ENCODE peak calls at places on chromosomes 5 and 9, in seven cellular contexts. U, K, R, P, S, Y and E are unnamed samples.

GRCh38 chr9:78312125-78312524 is 15.2 kb downstream of the PSAT1 start:
- DNase-seq in U (no peak), K (no peak), R (no peak), P (no peak), S (no peak), Y (no peak), E (no peak)

GRCh38 chr5:166505086-166505485 is 1786.4 kb upstream of the WWC1 start:
- DNase-seq in U (no peak), K (no peak), R (no peak), P (no peak), S (no peak), Y (no peak), E (no peak)

GRCh38 chr9:36110434-36110833 is 26.1 kb upstream of the GLIPR2 start:
- DNase-seq in U (no peak), K (no peak), R (no peak), P (no peak), S (no peak), Y (no peak), E (no peak)

GRCh38 chr9:137162505-137163100 is 7.2 kb downstream of the LRRC26 start:
- DNase-seq in U (no peak), K (no peak), R (no peak), P (no peak), S (no peak), Y (no peak), E (no peak)

GRCh38 chr9:128361296-128361980 is 9.7 kb upstream of the URM1 start:
- DNase-seq in U (no peak), K (no peak), R (no peak), P (no peak), S (no peak), Y (no peak), E (no peak)

GRCh38 chr5:140322751-140323731 is 20.1 kb upstream of the PFDN1 start:
- DNase-seq in U (no peak), K (no peak), R (no peak), P (no peak), S (peak), Y (no peak), E (no peak)

GRCh38 chr9:34256104-34256503 is 73.0 kb downstream of the KIF24 start:
- DNase-seq in U (no peak), K (no peak), R (no peak), P (peak), S (no peak), Y (no peak), E (peak)

GRCh38 chr5:95841914-95842812 is 19.6 kb upstream of the GLRX start:
- DNase-seq in U (no peak), K (no peak), R (no peak), P (no peak), S (no peak), Y (no peak), E (no peak)

GRCh38 chr5:132431682-132432081 is 58.9 kb downstream of the IRF1 start:
- DNase-seq in U (no peak), K (no peak), R (no peak), P (no peak), S (no peak), Y (no peak), E (no peak)

GRCh38 chr9:99026956-99027298 is 78.0 kb upstream of the TGFBR1 start:
- DNase-seq in U (no peak), K (no peak), R (no peak), P (no peak), S (no peak), Y (no peak), E (no peak)

GRCh38 chr5:169063269-169063919 is 237.5 kb downstream of the SLIT3 start:
- DNase-seq in U (no peak), K (no peak), R (no peak), P (no peak), S (no peak), Y (no peak), E (no peak)

GRCh38 chr9:5582835-5583195 is 46.1 kb upstream of the RIC1 start:
- DNase-seq in U (peak), K (no peak), R (no peak), P (no peak), S (no peak), Y (no peak), E (no peak)

GRCh38 chr5:57054671-57055070 is 102.7 kb upstream of the MIER3 start:
- DNase-seq in U (no peak), K (no peak), R (no peak), P (no peak), S (no peak), Y (no peak), E (no peak)

GRCh38 chr5:180327166-180327565 is 26.0 kb downstream of the GFPT2 start:
- DNase-seq in U (peak), K (no peak), R (no peak), P (no peak), S (no peak), Y (no peak), E (no peak)

GRCh38 chr9:97900103-97900737 is 22.1 kb downstream of the TRMO start:
- DNase-seq in U (no peak), K (no peak), R (no peak), P (no peak), S (no peak), Y (no peak), E (no peak)

GRCh38 chr5:97044057-97044456 is 98.4 kb downstream of the LIX1 start:
- DNase-seq in U (no peak), K (no peak), R (no peak), P (no peak), S (no peak), Y (peak), E (peak)

GRCh38 chr5:170353011-170353890 is 35.9 kb downstream of the KCNMB1 start:
- DNase-seq in U (no peak), K (no peak), R (no peak), P (no peak), S (no peak), Y (peak), E (no peak)

GRCh38 chr9:124190761-124191160 is 67.0 kb upstream of the NEK6 start:
- DNase-seq in U (no peak), K (no peak), R (peak), P (no peak), S (no peak), Y (no peak), E (peak)

GRCh38 chr5:109743770-109744212 is 54.1 kb downstream of the MAN2A1 start:
- DNase-seq in U (no peak), K (no peak), R (no peak), P (peak), S (no peak), Y (peak), E (no peak)
- H3K27ac ChIP-seq in U (no peak), K (no peak), R (peak), P (peak), S (peak), Y (peak), E (peak)

GRCh38 chr9:133368249-133368881 is 7.5 kb downstream of the SURF4 start:
- DNase-seq in U (no peak), K (no peak), R (no peak), P (no peak), S (no peak), Y (peak), E (no peak)
- H3K27ac ChIP-seq in U (peak), K (no peak), R (no peak), P (no peak), S (no peak), Y (no peak), E (no peak)

GRCh38 chr9:17574342-17574741 is 4.5 kb upstream of the SH3GL2 start:
- DNase-seq in U (no peak), K (no peak), R (no peak), P (no peak), S (no peak), Y (no peak), E (no peak)
- H3K27ac ChIP-seq in U (no peak), K (no peak), R (no peak), P (no peak), S (no peak), Y (no peak), E (no peak)

DNA sequence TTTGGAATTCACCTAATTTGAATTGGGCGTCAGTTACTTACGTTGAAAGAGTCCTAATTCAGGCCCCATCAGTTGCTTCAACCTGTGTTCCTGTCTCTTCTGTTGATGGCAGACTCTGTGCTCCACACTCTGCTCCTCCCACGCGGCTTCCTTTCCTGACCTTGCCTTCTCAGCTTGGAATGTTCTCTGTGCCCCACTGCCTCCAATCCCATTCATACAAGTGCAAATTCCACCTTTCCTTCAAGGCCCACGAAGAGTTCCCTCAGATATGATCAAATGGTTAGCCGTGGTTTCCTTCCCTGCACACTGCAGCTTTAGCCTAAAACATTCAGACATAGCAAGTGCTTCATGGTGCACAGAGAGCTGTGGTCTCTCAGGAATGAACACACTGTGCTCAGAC is 65.7 kb downstream of the SREK1 start:
- DNase-seq in U (no peak), K (no peak), R (no peak), P (no peak), S (no peak), Y (no peak), E (no peak)
- H3K27ac ChIP-seq in U (no peak), K (no peak), R (no peak), P (no peak), S (no peak), Y (no peak), E (no peak)

GRCh38 chr5:31898246-31898645 is 259.3 kb downstream of the PDZD2 start:
- DNase-seq in U (no peak), K (no peak), R (no peak), P (no peak), S (no peak), Y (no peak), E (no peak)

GRCh38 chr5:31900296-31900865 is 261.4 kb downstream of the PDZD2 start:
- DNase-seq in U (no peak), K (no peak), R (no peak), P (no peak), S (no peak), Y (no peak), E (no peak)

GRCh38 chr5:31901807-31902530 is 263.0 kb downstream of the PDZD2 start:
- DNase-seq in U (no peak), K (no peak), R (no peak), P (no peak), S (no peak), Y (no peak), E (no peak)
- H3K27ac ChIP-seq in U (no peak), K (no peak), R (no peak), P (no peak), S (no peak), Y (no peak), E (no peak)